ENCODE peak calls at places on chromosome 16, in nine cellular contexts. T, E, S, C, X, F, R, P and O are unnamed samples.

GRCh38 chr16:16861546-16861945 is 482.6 kb downstream of the NPIPA7 start:
- DNase-seq in T (peak), E (peak), S (no peak), C (no peak), X (peak), F (peak), R (no peak), P (peak), O (peak)

GRCh38 chr16:15653227-15653626 is 3.2 kb downstream of the NDE1 start:
- DNase-seq in T (peak), E (no peak), S (no peak), C (no peak), X (peak), F (peak), R (no peak), P (no peak), O (no peak)

GRCh38 chr16:71645450-71645849 is 19.5 kb downstream of the MARVELD3 start:
- DNase-seq in T (no peak), E (no peak), S (no peak), C (no peak), X (peak), F (no peak), R (no peak), P (peak), O (no peak)

GRCh38 chr16:81608515-81609209 is 164.1 kb downstream of the CMIP start:
- DNase-seq in T (no peak), E (no peak), S (no peak), C (no peak), X (peak), F (peak), R (no peak), P (peak), O (no peak)

GRCh38 chr16:86018487-86018886 is 119.5 kb downstream of the IRF8 start:
- DNase-seq in T (peak), E (no peak), S (no peak), C (no peak), X (peak), F (peak), R (no peak), P (peak), O (no peak)

GRCh38 chr16:72083778-72084404 is 9.5 kb downstream of the TXNL4B start:
- DNase-seq in T (no peak), E (no peak), S (no peak), C (no peak), X (no peak), F (no peak), R (no peak), P (peak), O (no peak)

GRCh38 chr16:68776821-68777485 is 39.9 kb downstream of the CDH1 start:
- DNase-seq in T (no peak), E (no peak), S (no peak), C (no peak), X (no peak), F (no peak), R (no peak), P (no peak), O (peak)

GRCh38 chr16:20899503-20900298 is 457 bp downstream of the DCUN1D3 start:
- DNase-seq in T (peak), E (no peak), S (no peak), C (peak), X (no peak), F (peak), R (peak), P (peak), O (peak)

GRCh38 chr16:7471268-7471667 is 138.6 kb downstream of the RBFOX1 start:
- DNase-seq in T (no peak), E (no peak), S (no peak), C (no peak), X (no peak), F (no peak), R (no peak), P (no peak), O (no peak)

GRCh38 chr16:75203667-75204409 is 3.1 kb downstream of the CTRB2 start:
- DNase-seq in T (no peak), E (no peak), S (no peak), C (peak), X (no peak), F (no peak), R (peak), P (peak), O (no peak)

GRCh38 chr16:2529961-2530628 is 1.1 kb downstream of the CEMP1 start:
- DNase-seq in T (no peak), E (no peak), S (no peak), C (peak), X (no peak), F (no peak), R (peak), P (no peak), O (no peak)

GRCh38 chr16:19688396-19689024 is 29.5 kb downstream of the KNOP1 start:
- DNase-seq in T (no peak), E (no peak), S (no peak), C (peak), X (no peak), F (no peak), R (no peak), P (no peak), O (no peak)

GRCh38 chr16:7025616-7026190 is 306.9 kb upstream of the RBFOX1 start:
- DNase-seq in T (peak), E (peak), S (peak), C (peak), X (no peak), F (peak), R (peak), P (peak), O (peak)

GRCh38 chr16:67028555-67029248 is at the start of gene CBFB:
- DNase-seq in T (peak), E (peak), S (peak), C (peak), X (peak), F (peak), R (peak), P (peak), O (peak)
- TF ChIP-seq POLR2A in T (peak), E (no peak), S (peak), C (peak), X (peak), F (peak), R (peak), P (peak), O (peak)

GRCh38 chr16:67518676-67519075 is 10.0 kb upstream of the RIPOR1 start:
- DNase-seq in T (no peak), E (no peak), S (no peak), C (no peak), X (no peak), F (no peak), R (no peak), P (no peak), O (no peak)

GRCh38 chr16:67517661-67518423 is 10.8 kb upstream of the RIPOR1 start:
- DNase-seq in T (no peak), E (no peak), S (no peak), C (no peak), X (no peak), F (no peak), R (peak), P (no peak), O (no peak)

GRCh38 chr16:67517178-67517492 is 11.5 kb upstream of the RIPOR1 start:
- DNase-seq in T (no peak), E (no peak), S (no peak), C (no peak), X (no peak), F (no peak), R (no peak), P (no peak), O (no peak)

GRCh38 chr16:67525176-67525860 is 3.3 kb upstream of the RIPOR1 start:
- DNase-seq in T (no peak), E (no peak), S (peak), C (no peak), X (peak), F (no peak), R (no peak), P (no peak), O (no peak)

GRCh38 chr16:67521095-67521804 is 7.4 kb upstream of the RIPOR1 start:
- DNase-seq in T (peak), E (peak), S (peak), C (peak), X (peak), F (peak), R (peak), P (peak), O (peak)
- TF ChIP-seq POLR2A in T (peak), E (no peak), S (no peak), C (peak), X (peak), F (no peak), R (no peak), P (no peak), O (no peak)

GRCh38 chr16:50313596-50314483 is 47.5 kb downstream of the ADCY7 start:
- DNase-seq in T (peak), E (peak), S (no peak), C (peak), X (peak), F (peak), R (peak), P (peak), O (peak)

GRCh38 chr16:50311134-50311528 is 44.8 kb downstream of the ADCY7 start:
- DNase-seq in T (no peak), E (no peak), S (no peak), C (no peak), X (no peak), F (peak), R (peak), P (no peak), O (no peak)

GRCh38 chr16:50309527-50310307 is 43.4 kb downstream of the ADCY7 start:
- DNase-seq in T (no peak), E (no peak), S (no peak), C (no peak), X (no peak), F (peak), R (peak), P (peak), O (peak)

GRCh38 chr16:50310308-50311133 is 44.2 kb downstream of the ADCY7 start:
- DNase-seq in T (no peak), E (no peak), S (no peak), C (no peak), X (no peak), F (peak), R (peak), P (no peak), O (peak)

DNA sequence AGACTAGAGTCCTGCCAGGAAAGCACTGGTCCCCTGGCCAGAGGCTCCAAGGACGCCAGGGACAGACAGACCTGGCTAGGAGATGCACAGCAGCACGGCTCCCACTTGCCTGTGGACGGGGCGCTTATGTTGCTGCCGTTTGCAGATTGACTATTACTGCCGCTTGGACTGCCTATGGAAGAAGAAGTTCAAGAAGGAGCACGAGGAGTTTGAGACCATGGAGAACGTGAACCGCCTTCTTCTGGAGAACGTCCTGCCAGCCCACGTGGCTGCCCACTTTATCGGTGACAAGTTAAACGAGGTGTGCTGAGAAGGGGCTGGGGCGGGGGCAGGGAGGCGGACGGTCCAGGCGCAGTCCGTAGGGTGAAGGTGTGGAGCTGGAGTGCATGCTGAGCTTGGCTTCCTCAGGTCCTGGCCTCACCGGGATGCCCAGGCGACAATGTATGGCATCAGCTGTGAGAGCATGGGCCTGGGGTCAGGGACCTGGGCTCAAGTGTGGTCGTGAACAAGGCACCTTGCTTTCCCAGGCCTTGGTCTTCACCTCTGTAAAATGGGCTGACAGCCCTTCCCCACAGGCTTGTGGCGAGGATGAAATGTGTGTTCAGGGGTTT is 45.6 kb downstream of the ADCY7 start:
- DNase-seq in T (no peak), E (no peak), S (no peak), C (no peak), X (no peak), F (peak), R (peak), P (no peak), O (peak)
- TF ChIP-seq POLR2A in T (no peak), E (no peak), S (no peak), C (no peak), X (no peak), F (no peak), R (no peak), P (no peak), O (no peak)

DNA sequence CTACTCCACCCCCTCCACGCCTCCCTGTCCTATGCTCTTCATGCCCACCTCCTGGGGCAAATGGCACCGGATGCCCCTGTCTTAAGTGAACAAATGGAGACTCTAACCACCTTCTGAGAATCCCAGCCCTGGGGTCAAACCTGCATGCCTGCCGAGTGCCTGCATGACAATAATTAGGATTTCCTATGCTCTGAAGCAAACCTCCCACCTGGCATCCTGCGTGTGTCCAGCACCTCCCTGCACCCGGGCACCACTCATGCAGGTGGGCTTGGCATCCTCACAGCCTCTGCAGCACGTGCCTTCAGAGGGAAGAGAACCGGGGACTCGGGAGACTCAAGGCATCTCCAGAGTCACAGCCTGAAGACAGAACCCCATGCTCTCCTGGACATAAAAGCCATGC is 11.2 kb upstream of the KIFC3 start:
- DNase-seq in T (peak), E (no peak), S (no peak), C (no peak), X (no peak), F (no peak), R (no peak), P (no peak), O (no peak)
- TF ChIP-seq POLR2A in T (no peak), E (no peak), S (no peak), C (no peak), X (no peak), F (no peak), R (no peak), P (no peak), O (no peak)

GRCh38 chr16:84699712-84700517 is at the start of gene USP10:
- DNase-seq in T (peak), E (peak), S (peak), C (peak), X (peak), F (peak), R (peak), P (peak), O (peak)
- TF ChIP-seq POLR2A in T (peak), E (no peak), S (no peak), C (peak), X (peak), F (no peak), R (no peak), P (peak), O (peak)

GRCh38 chr16:67199011-67199807 is at the start of gene ELMO3:
- DNase-seq in T (no peak), E (peak), S (no peak), C (no peak), X (no peak), F (peak), R (no peak), P (no peak), O (no peak)
- TF ChIP-seq POLR2A in T (no peak), E (no peak), S (no peak), C (peak), X (no peak), F (no peak), R (no peak), P (no peak), O (peak)